ENCODE peak calls at places on chromosome 20, in eight cellular contexts. O is kidney glomerular epithelial cell, C is heart left ventricle, S is HT-29, T is NCI-H1417, E is NCI-H1694, L is mucosa of descending colon, M is brain microvascular endothelial cell. P is an unnamed sample.

GRCh38 chr20:46376196-46376785 is 30.1 kb downstream of the ELMO2 start:
- DNase-seq in L (no peak), O (no peak), S (no peak), E (no peak), C (no peak), T (no peak), M (no peak), P (no peak)

GRCh38 chr20:32189691-32190607 is 17.6 kb downstream of the PLAGL2 start:
- DNase-seq in M (no peak), T (peak; percentile 12), E (no peak), L (peak; percentile 49), O (no peak), C (peak; percentile 59), S (no peak), P (peak; percentile 30)

GRCh38 chr20:31551163-31551562 is 36.9 kb downstream of the HM13 start:
- DNase-seq in C (no peak), E (no peak), L (no peak), O (no peak), S (no peak), M (no peak), T (no peak), P (no peak)

GRCh38 chr20:50992336-50992732 is 30.6 kb downstream of the KCNG1 start:
- DNase-seq in M (no peak), T (no peak), O (no peak), L (no peak), E (no peak), C (no peak), S (no peak), P (no peak)

GRCh38 chr20:47577271-47577670 is 75.6 kb downstream of the NCOA3 start:
- DNase-seq in M (no peak), C (no peak), L (no peak), E (no peak), S (no peak), T (no peak), O (no peak), P (no peak)

GRCh38 chr20:60964911-60965310 is 287.1 kb upstream of the CDH4 start:
- DNase-seq in M (no peak), T (no peak), S (no peak), O (no peak), E (no peak), C (no peak), L (no peak), P (no peak)

GRCh38 chr20:32556312-32557184 is 28.6 kb downstream of the NOL4L start:
- DNase-seq in T (no peak), S (no peak), E (no peak), M (no peak), L (no peak), O (no peak), C (no peak), P (no peak)

GRCh38 chr20:58271596-58272460 is 37.7 kb upstream of the RAB22A start:
- DNase-seq in L (no peak), O (no peak), E (no peak), S (no peak), C (no peak), M (peak; percentile 29), T (no peak), P (no peak)

GRCh38 chr20:48404598-48404997 is 423.2 kb downstream of the PREX1 start:
- DNase-seq in S (peak; percentile 19), O (no peak), T (no peak), E (no peak), M (no peak), C (no peak), L (no peak), P (no peak)

GRCh38 chr20:58454460-58454859 is 60.7 kb downstream of the APCDD1L start:
- DNase-seq in O (no peak), C (no peak), L (no peak), M (no peak), T (no peak), S (no peak), E (no peak), P (no peak)